ENCODE peak calls at places on chromosomes 16 and 17, in five cellular contexts. Y, B, X, Z and L are unnamed samples.

GRCh38 chr16:86432048-86432447 is 78.3 kb upstream of the FOXF1 start:
- DNase-seq in Y (no peak), B (no peak), Z (no peak), X (no peak), L (no peak)

GRCh38 chr17:36593651-36594316 is 2.1 kb downstream of the DHRS11 start:
- DNase-seq in Z (no peak), B (no peak), X (no peak), Y (no peak), L (no peak)

GRCh38 chr17:48023408-48024148 is 14.0 kb downstream of the COPZ2 start:
- DNase-seq in Y (peak; percentile 50), X (no peak), B (peak; percentile 69), Z (no peak), L (no peak)

GRCh38 chr17:75231071-75231470 is 25.6 kb downstream of the NUP85 start:
- DNase-seq in Y (no peak), X (no peak), Z (no peak), B (no peak), L (no peak)

GRCh38 chr17:38748329-38749221 is at the start of gene PCGF2:
- DNase-seq in X (no peak), Z (peak; percentile 85), B (peak; percentile 68), Y (peak; percentile 89), L (no peak)

GRCh38 chr17:63714550-63715277 is 14.8 kb upstream of the LIMD2 start:
- DNase-seq in X (no peak), Z (no peak), Y (no peak), B (no peak), L (no peak)

GRCh38 chr17:63774982-63775290 is 966 bp downstream of the DDX42 start:
- DNase-seq in Y (no peak), Z (no peak), B (no peak), X (no peak), L (no peak)

GRCh38 chr17:6701719-6702118 is 11.4 kb downstream of the SLC13A5 start:
- DNase-seq in Y (peak; percentile 61), Z (peak; percentile 76), X (no peak), B (peak; percentile 21), L (peak; percentile 50)

GRCh38 chr17:70394430-70394829 is 225.1 kb downstream of the KCNJ2 start:
- DNase-seq in Y (no peak), Z (no peak), B (no peak), X (no peak), L (no peak)

GRCh38 chr17:62737513-62737912 is 70.6 kb downstream of the MARCHF10 start:
- DNase-seq in X (no peak), Z (no peak), B (no peak), Y (no peak), L (no peak)

DNA sequence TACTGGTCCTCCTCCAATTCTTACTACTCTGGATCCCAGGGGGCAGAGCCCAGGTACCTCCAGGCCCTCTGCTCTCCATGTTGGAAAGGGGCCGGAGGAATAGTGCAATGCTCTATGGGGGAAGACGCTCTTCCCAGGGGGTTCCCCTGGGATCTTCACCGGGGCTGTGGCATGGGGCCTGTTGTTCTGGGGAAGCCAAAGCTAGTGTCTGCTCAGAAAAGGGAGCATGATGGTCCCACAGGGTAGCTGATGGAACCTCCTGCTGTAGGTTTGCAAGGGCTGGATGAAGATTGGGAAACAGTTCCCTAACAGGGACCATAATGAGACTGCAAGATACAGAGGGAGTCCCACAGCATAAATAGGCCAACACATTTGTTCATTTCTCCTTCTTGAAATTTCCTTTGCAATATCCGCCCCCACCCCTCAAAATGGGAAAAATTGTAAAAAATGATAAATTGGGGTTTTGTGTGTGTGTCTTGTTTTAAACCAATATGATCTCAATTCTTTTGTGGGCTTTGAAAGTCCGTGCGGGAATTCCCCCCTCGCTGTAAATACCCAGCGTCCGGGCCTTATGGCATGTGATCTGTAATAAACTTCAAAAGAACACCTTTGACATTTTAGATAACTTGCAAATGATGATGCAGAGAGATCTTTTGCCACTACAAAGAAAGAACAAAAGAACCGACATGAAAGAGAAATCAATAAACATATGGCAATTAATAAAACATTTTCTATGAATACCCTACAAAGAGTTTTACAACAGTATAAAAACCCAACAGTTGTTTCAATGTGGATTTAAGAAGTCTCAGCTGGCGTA is 114.9 kb downstream of the IRX5 start:
- DNase-seq in X (no peak), B (no peak), Y (no peak), Z (no peak), L (no peak)
- TF ChIP-seq POLR2A in X (no peak), B (no peak), Y (no peak), Z (no peak), L (no peak)

GRCh38 chr17:29972277-29972676 is 30.8 kb downstream of the EFCAB5 start:
- DNase-seq in Y (no peak), X (no peak), B (no peak), Z (no peak), L (no peak)
- TF ChIP-seq TAF1 in Y (no peak), X (no peak), B (no peak), Z (no peak), L (no peak)

GRCh38 chr16:27424772-27425498 is 23.0 kb downstream of the IL21R start:
- DNase-seq in B (no peak), X (no peak), Y (no peak), Z (no peak), L (no peak)
- TF ChIP-seq POLR2AphosphoS5 in B (no peak), X (peak; percentile 66), Y (no peak), Z (no peak), L (peak; percentile 80)

GRCh38 chr16:72961863-72962262 is 86.1 kb downstream of the ZFHX3 start:
- DNase-seq in X (no peak), Y (no peak), B (no peak), Z (no peak), L (no peak)

GRCh38 chr16:72961115-72961832 is 86.7 kb downstream of the ZFHX3 start:
- DNase-seq in X (no peak), B (no peak), Z (peak; percentile 16), Y (no peak), L (no peak)

GRCh38 chr16:72958522-72959076 is 89.3 kb downstream of the ZFHX3 start:
- DNase-seq in Z (no peak), B (no peak), X (no peak), Y (no peak), L (no peak)

GRCh38 chr16:72959301-72959996 is 88.5 kb downstream of the ZFHX3 start:
- DNase-seq in Z (no peak), Y (no peak), B (no peak), X (no peak), L (no peak)

GRCh38 chr16:72960101-72960500 is 87.8 kb downstream of the ZFHX3 start:
- DNase-seq in Z (no peak), B (no peak), Y (no peak), X (no peak), L (no peak)
- TF ChIP-seq POLR2A in Z (no peak), B (no peak), Y (no peak), X (no peak), L (no peak)

DNA sequence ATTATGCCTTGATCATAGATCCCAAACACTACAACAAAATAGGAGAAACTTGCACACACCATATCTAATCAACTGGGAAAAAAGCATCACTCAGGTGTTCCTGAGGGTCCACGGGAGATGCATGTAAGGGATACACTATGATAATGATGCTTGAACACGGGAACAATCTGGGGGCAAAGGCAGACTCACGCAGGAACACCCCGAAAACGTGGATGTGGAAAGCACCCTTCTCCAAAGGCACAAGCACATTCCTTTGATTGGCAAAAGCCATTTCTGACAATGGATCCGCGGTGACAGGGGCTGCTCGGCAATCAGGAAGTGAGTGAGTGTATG is 1.3 kb downstream of the ZNF652 start:
- DNase-seq in Z (no peak), Y (no peak), X (no peak), B (no peak), L (no peak)
- TF ChIP-seq TAF1 in Z (no peak), Y (no peak), X (no peak), B (no peak), L (no peak)